ENCODE peak calls at places on chromosomes 3 and 15, in five cellular contexts. A is upper lobe of left lung, M is choroid plexus epithelial cell, Z is sigmoid colon, F is pancreas. S is an unnamed sample.

GRCh38 chr3:159855599-159856495 is 132.8 kb upstream of the IL12A start:
- DNase-seq in F (no peak), Z (no peak), A (no peak), M (peak; percentile 62), S (no peak)

GRCh38 chr15:97745481-97746071 is 214.9 kb upstream of the ARRDC4 start:
- DNase-seq in A (no peak), M (peak; percentile 28), F (no peak), Z (no peak), S (no peak)

GRCh38 chr3:127529346-127530188 is 61.0 kb downstream of the TPRA1 start:
- DNase-seq in F (no peak), M (no peak), A (no peak), Z (no peak), S (no peak)

GRCh38 chr3:36175113-36175812 is 205.0 kb upstream of the STAC start:
- DNase-seq in M (no peak), Z (no peak), A (no peak), F (no peak), S (no peak)

GRCh38 chr15:68729789-68730201 is 90.9 kb downstream of the ANP32A start:
- DNase-seq in F (no peak), A (no peak), Z (peak; percentile 69), M (peak; percentile 16), S (no peak)

GRCh38 chr3:155416500-155417118 is 123.1 kb upstream of the STRIT1 start:
- DNase-seq in F (no peak), Z (no peak), A (no peak), M (peak; percentile 3), S (no peak)

GRCh38 chr3:128470134-128470915 is 3.6 kb upstream of the DNAJB8 start:
- DNase-seq in A (no peak), F (no peak), M (no peak), Z (no peak), S (no peak)

GRCh38 chr3:126056123-126056522 is 27.8 kb downstream of the SLC41A3 start:
- DNase-seq in M (no peak), F (no peak), A (peak; percentile 42), Z (no peak), S (no peak)

GRCh38 chr3:197029511-197030167 is at the start of gene MELTF:
- DNase-seq in M (peak; percentile 61), F (peak; percentile 51), A (peak; percentile 96), Z (no peak), S (peak; percentile 83)

GRCh38 chr3:15523660-15524417 is 2.3 kb upstream of the COLQ start:
- DNase-seq in A (no peak), Z (no peak), F (no peak), M (no peak), S (no peak)

GRCh38 chr3:61043156-61043555 is 208.1 kb downstream of the FHIT start:
- DNase-seq in F (no peak), Z (no peak), A (peak; percentile 29), M (no peak), S (no peak)

GRCh38 chr3:100087203-100087602 is 27.1 kb downstream of the FILIP1L start:
- DNase-seq in Z (no peak), M (peak; percentile 78), F (no peak), A (no peak), S (no peak)

GRCh38 chr3:161409858-161410257 is 38.5 kb upstream of the SPTSSB start:
- DNase-seq in Z (no peak), A (no peak), M (no peak), F (no peak), S (no peak)

GRCh38 chr3:151263126-151263525 is 15.2 kb downstream of the P2RY14 start:
- DNase-seq in A (no peak), M (no peak), F (no peak), Z (no peak), S (no peak)

GRCh38 chr3:71862374-71863145 is 77.6 kb upstream of the PROK2 start:
- DNase-seq in A (no peak), M (no peak), Z (no peak), F (no peak), S (no peak)

GRCh38 chr3:53808496-53808895 is 37.7 kb downstream of the CHDH start:
- DNase-seq in A (no peak), M (no peak), F (no peak), Z (peak; percentile 25), S (no peak)

GRCh38 chr3:183085634-183086390 is 13.5 kb downstream of the MCCC1 start:
- DNase-seq in A (no peak), F (no peak), Z (no peak), M (peak; percentile 40), S (no peak)

GRCh38 chr3:152466784-152467183 is 198.1 kb downstream of the MBNL1 start:
- DNase-seq in A (no peak), Z (no peak), M (peak; percentile 93), F (no peak), S (no peak)

GRCh38 chr3:149576071-149576564 is 81.7 kb downstream of the WWTR1 start:
- DNase-seq in A (no peak), F (no peak), Z (no peak), M (peak; percentile 90), S (no peak)

GRCh38 chr3:89522168-89522567 is 414.7 kb downstream of the EPHA3 start:
- DNase-seq in F (no peak), A (no peak), Z (no peak), M (peak; percentile 13), S (no peak)

GRCh38 chr15:92653836-92654524 is 1.6 kb downstream of the FAM174B start:
- DNase-seq in Z (peak; percentile 76), A (no peak), M (peak; percentile 52), F (peak; percentile 86), S (no peak)
- TF ChIP-seq CTCF in Z (no peak), A (no peak), M (peak; percentile 24), F (no peak), S (no peak)

DNA sequence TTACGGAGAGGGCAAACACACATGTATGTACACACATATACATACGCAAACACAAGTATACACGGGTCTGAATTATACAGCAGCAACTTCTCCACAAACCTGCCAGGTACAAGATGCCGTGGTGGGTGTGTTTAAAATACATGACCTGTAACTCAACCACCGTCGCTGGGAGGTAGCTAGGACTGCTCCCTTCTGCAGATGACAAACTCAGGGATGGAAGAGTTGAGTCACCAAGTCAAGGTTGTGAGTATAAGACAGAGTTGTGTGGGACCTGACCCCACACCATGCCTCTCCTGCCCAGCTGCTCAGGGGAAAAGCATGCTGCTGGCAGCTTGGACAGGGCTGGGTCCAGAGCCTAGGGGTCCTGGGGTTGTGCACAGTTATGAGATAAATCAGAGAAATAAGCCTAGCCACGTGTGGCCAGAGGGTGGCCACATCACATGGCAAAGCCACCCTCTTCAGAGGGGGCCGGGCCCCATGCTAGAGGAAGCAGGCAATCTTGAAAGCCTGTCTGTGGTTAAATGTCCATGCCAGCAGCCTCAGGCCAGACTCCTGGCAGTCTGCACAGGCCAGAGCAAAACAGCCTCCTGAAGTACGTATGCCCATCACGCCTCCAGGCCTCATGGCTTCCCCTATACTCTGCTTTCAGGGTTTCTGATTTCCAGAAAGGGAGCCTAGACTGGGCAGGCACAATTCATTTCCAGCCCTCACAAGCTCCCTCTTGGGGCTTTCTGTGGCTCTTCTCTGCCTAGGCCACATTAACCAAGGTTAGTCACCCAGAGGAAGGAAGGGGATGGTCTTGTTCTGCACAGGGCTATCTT is 107.7 kb upstream of the RPL32 start:
- DNase-seq in F (no peak), M (no peak), A (no peak), Z (no peak), S (no peak)
- TF ChIP-seq CTCF in F (no peak), M (no peak), A (no peak), Z (no peak), S (no peak)

GRCh38 chr15:62999923-63000484 is 42.5 kb upstream of the TPM1 start:
- DNase-seq in M (no peak), A (peak; percentile 52), Z (no peak), F (no peak), S (no peak)

GRCh38 chr15:63008333-63009049 is 34.1 kb upstream of the TPM1 start:
- DNase-seq in A (no peak), M (no peak), Z (no peak), F (no peak), S (no peak)

GRCh38 chr15:63006032-63006878 is 36.3 kb upstream of the TPM1 start:
- DNase-seq in M (no peak), A (no peak), Z (no peak), F (no peak), S (no peak)

GRCh38 chr15:63000706-63001105 is 41.8 kb upstream of the TPM1 start:
- DNase-seq in Z (no peak), M (no peak), A (no peak), F (no peak), S (no peak)

DNA sequence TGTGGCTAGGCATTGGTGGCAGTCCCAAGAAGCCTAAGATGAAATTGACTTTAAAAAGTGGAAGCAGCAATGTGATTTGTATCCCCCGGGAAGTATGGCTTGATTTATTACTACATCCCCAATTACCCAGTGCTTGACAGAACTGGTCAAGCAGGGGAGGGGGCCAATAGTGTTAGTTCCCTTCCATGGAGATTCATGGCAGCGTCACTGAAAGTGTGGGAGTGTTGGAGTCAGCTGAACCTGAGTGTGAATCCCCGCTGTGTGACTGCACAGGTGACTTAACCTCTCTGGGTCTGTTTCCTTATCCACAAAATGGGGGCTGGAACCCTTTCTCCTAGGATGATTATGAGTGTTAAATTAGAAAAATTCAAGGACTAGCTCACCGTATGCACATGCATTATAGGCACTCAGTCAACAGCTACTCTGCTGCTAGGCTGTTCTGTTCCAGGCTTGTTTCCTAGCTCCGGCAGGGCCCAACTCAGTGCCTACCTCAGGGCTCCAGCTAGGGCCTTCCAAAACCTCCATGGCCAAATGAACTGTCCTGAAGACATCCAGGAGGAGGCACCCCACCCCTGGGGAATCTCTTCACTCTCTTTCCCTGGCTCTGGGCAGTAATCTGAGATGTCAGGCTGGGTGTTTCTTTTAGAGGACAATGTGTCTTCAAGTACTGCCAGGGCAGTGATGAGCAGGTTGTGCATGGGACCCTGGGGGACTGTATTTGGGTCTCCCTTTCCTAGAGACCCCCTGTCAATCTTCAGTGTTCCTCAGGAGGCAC is 38.5 kb upstream of the TPM1 start:
- DNase-seq in F (no peak), A (no peak), Z (no peak), M (no peak), S (no peak)
- TF ChIP-seq CTCF in F (no peak), A (no peak), Z (no peak), M (no peak), S (no peak)

GRCh38 chr3:116153174-116153573 is 292.1 kb downstream of the LSAMP start:
- DNase-seq in A (no peak), F (no peak), Z (no peak), M (peak; percentile 15), S (no peak)

GRCh38 chr3:116154389-116154788 is 290.9 kb downstream of the LSAMP start:
- DNase-seq in M (no peak), F (no peak), Z (no peak), A (no peak), S (no peak)

GRCh38 chr3:116150655-116151054 is 294.6 kb downstream of the LSAMP start:
- DNase-seq in A (no peak), F (no peak), M (no peak), Z (no peak), S (no peak)

GRCh38 chr3:116145613-116146012 is 299.7 kb downstream of the LSAMP start:
- DNase-seq in F (no peak), A (no peak), M (no peak), Z (no peak), S (no peak)

DNA sequence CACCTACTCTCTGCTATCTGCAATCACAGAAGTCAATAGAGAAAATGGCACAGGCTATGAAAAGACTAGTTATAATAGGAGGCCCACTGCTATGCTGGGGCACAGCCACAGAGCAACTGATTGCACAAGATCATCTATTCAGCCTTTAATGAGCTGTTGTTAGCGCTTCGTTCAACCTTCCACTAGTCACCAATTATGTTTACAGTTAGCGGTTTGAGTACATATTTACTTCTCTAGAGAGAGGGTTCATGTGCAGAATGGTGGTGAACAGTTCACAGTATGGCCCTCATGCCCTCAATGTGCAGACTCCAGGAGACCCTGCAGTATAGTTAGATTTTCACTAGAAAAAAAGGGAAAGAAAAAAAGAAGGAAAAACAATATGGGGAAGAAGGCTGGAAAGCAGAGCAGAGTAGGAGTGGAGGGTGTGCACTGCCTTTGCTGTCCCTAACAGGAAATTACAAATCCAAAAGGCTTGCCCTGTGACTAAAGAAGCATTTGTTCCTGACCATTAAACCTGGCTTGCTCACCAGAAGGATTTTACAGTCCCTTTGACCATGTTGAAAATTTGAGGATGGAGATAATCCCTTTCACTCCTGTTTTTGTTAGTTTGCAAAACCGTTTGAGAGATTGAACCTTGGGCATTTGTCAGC is 296.3 kb downstream of the LSAMP start:
- DNase-seq in F (no peak), A (no peak), M (no peak), Z (no peak), S (no peak)
- TF ChIP-seq CTCF in F (no peak), A (no peak), M (no peak), Z (no peak), S (no peak)